ENCODE peak calls at places on chromosome 19, in six cellular contexts. V, J, O, B, G and W are unnamed samples.
A peak's percentile ranks its signal among the peaks of the same experiment; 100 is the strongest.

GRCh38 chr19:42443944-42444398 is 1.2 kb upstream of the CXCL17 start:
- DNase-seq in G (no peak), O (no peak), J (no peak), V (no peak), B (no peak), W (no peak)

GRCh38 chr19:3880471-3881271 is at the start of gene ATCAY:
- DNase-seq in G (no peak), J (no peak), V (no peak), O (peak; percentile 26), B (no peak), W (no peak)

GRCh38 chr19:52638601-52639000 is 446 bp upstream of the ZNF83 start:
- DNase-seq in J (no peak), O (no peak), G (no peak), V (peak; percentile 2), B (no peak), W (peak; percentile 69)

GRCh38 chr19:16726916-16727315 is 7.3 kb downstream of the NWD1 start:
- DNase-seq in O (no peak), V (no peak), B (no peak), J (no peak), G (no peak), W (no peak)

GRCh38 chr19:35639863-35640262 is 1.7 kb upstream of the ETV2 start:
- DNase-seq in O (no peak), G (no peak), V (no peak), J (no peak), B (no peak), W (no peak)

GRCh38 chr19:32464279-32464678 is 58.7 kb downstream of the DPY19L3 start:
- DNase-seq in J (no peak), B (no peak), O (peak; percentile 34), V (no peak), G (no peak), W (peak; percentile 37)

GRCh38 chr19:50943074-50943828 is 9.6 kb downstream of the KLK5 start:
- DNase-seq in J (no peak), O (no peak), G (no peak), V (no peak), B (no peak), W (no peak)

GRCh38 chr19:35615036-35615435 is 2.5 kb downstream of the HAUS5 start:
- DNase-seq in V (no peak), G (no peak), O (no peak), J (no peak), B (no peak), W (no peak)

GRCh38 chr19:49799271-49799797 is 13.8 kb downstream of the FUZ start:
- DNase-seq in G (no peak), V (no peak), O (no peak), B (no peak), J (no peak), W (no peak)

GRCh38 chr19:53055117-53055516 is 10.6 kb downstream of the ERVV-2 start:
- DNase-seq in O (no peak), J (no peak), B (no peak), G (no peak), V (no peak), W (no peak)

GRCh38 chr19:375395-376110 is 31.0 kb upstream of the MIER2 start:
- DNase-seq in V (no peak), O (no peak), B (no peak), G (no peak), J (no peak), W (no peak)